ENCODE peak calls at places on chromosomes 12 and 14, in eight cellular contexts. E, Z, F, W, C, Y, O and A are unnamed samples.

GRCh38 chr12:51980051-51980808 is 26.5 kb upstream of the TAMALIN start:
- DNase-seq in E (peak; percentile 74), Z (peak; percentile 78), F (peak; percentile 57), W (peak; percentile 68), C (peak; percentile 84), Y (no peak), O (peak; percentile 69), A (no peak)

GRCh38 chr14:50025776-50026175 is 90.6 kb downstream of the VCPKMT start:
- DNase-seq in E (no peak), Z (no peak), F (no peak), W (peak; percentile 45), C (no peak), Y (no peak), O (peak; percentile 30), A (no peak)

GRCh38 chr14:75279739-75280447 is 1.3 kb downstream of the FOS start:
- DNase-seq in E (peak; percentile 77), Z (peak; percentile 40), F (no peak), W (no peak), C (peak; percentile 63), Y (no peak), O (no peak), A (no peak)

GRCh38 chr14:104580961-104581360 is 1.4 kb downstream of the C14orf180 start:
- DNase-seq in E (no peak), Z (peak; percentile 57), F (no peak), W (no peak), C (peak; percentile 34), Y (no peak), O (no peak), A (no peak)

GRCh38 chr12:102956738-102957338 is 636 bp upstream of the ASCL1 start:
- DNase-seq in E (no peak), Z (no peak), F (no peak), W (no peak), C (no peak), Y (no peak), O (no peak), A (no peak)

GRCh38 chr12:125434131-125434530 is 368.9 kb downstream of the AACS start:
- DNase-seq in E (no peak), Z (no peak), F (no peak), W (no peak), C (no peak), Y (no peak), O (no peak), A (no peak)

GRCh38 chr14:80390911-80391310 is 179.6 kb upstream of the DIO2 start:
- DNase-seq in E (no peak), Z (no peak), F (no peak), W (peak; percentile 79), C (peak; percentile 53), Y (peak; percentile 70), O (no peak), A (no peak)

GRCh38 chr12:31989987-31990386 is 30.8 kb downstream of the RESF1 start:
- DNase-seq in E (no peak), Z (no peak), F (no peak), W (no peak), C (peak; percentile 40), Y (peak; percentile 45), O (no peak), A (no peak)

GRCh38 chr12:111304642-111305071 is 64.2 kb downstream of the PHETA1 start:
- DNase-seq in E (no peak), Z (no peak), F (no peak), W (peak; percentile 69), C (no peak), Y (no peak), O (peak; percentile 29), A (no peak)

GRCh38 chr12:19462441-19462840 is 23.1 kb downstream of the AEBP2 start:
- DNase-seq in E (no peak), Z (no peak), F (no peak), W (no peak), C (peak; percentile 49), Y (no peak), O (no peak), A (no peak)

GRCh38 chr12:96986883-96987523 is 79.9 kb downstream of the NEDD1 start:
- DNase-seq in E (no peak), Z (no peak), F (no peak), W (peak; percentile 51), C (peak; percentile 46), Y (no peak), O (peak; percentile 8), A (no peak)

DNA sequence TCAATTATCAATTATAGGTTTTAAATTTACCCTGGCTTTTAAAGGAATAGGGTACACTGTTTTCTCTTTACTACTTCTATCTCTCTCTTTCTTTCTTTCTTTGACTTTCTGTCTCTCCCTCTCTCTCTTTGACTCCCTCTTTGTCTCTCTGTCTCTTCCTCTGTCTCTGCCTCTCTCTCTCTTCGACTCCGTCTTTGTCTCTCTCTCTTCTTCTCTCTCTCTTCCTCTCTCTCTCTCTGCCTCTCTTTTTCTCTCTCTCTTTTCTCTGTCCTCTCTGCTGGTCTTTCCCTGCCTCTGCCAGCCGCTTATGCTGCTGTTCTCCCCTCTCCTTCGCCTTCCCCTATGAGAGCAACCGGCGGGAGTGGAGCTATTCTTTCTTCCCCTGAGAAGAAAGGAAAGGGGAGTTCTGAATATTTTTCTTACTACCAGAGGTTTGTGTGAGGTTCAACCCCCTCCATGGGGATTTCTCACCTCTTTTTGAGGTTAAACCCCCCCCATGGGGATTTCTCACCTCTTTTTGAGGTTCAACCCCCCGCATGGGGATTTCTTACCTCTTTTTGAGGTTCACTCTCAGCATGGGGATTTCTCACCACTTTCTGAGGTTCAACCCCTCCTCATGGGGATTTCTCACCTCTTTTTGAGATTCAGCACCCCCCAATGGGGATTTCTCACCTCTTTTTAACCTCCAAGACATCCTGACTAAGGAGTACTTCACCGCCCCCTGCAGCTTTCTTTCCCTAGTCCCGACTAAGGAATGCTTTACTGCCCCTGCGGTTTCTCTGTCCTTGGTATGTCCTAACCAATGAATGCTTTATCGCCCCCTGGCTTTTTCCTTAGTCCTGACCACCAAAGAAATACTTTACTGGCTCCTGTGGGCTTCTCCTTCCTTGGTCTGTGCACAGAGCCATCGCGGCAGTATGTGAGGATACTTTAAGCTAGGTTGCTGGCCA is 27.4 kb upstream of the DDHD1 start:
- DNase-seq in E (no peak), Z (no peak), F (no peak), W (peak; percentile 45), C (peak; percentile 59), Y (no peak), O (no peak), A (no peak)
- TF ChIP-seq CTCF in E (peak; percentile 23), Z (no peak), F (peak; percentile 25), W (no peak), C (peak; percentile 38), Y (peak; percentile 3), O (no peak), A (peak; percentile 22)

GRCh38 chr12:131384544-131384855 is 326.4 kb upstream of the SFSWAP start:
- DNase-seq in E (no peak), Z (no peak), F (no peak), W (no peak), C (no peak), Y (no peak), O (no peak), A (no peak)
- H3K4me3 ChIP-seq in E (no peak overlapping the region), Z (no peak overlapping the region), F (no peak overlapping the region), W (no peak overlapping the region), C (no peak overlapping the region), Y (no peak overlapping the region), O (no peak overlapping the region), A (no peak overlapping the region)

GRCh38 chr12:21607701-21608100 is 3.1 kb upstream of the GYS2 start:
- DNase-seq in E (no peak), Z (no peak), F (no peak), W (peak; percentile 61), C (peak; percentile 59), Y (peak; percentile 10), O (no peak), A (peak; percentile 2)
- TF ChIP-seq CTCF in E (peak; percentile 55), Z (peak; percentile 59), F (peak; percentile 24), W (peak; percentile 75), C (peak; percentile 24), Y (peak; percentile 40), O (peak; percentile 62), A (peak; percentile 26)

DNA sequence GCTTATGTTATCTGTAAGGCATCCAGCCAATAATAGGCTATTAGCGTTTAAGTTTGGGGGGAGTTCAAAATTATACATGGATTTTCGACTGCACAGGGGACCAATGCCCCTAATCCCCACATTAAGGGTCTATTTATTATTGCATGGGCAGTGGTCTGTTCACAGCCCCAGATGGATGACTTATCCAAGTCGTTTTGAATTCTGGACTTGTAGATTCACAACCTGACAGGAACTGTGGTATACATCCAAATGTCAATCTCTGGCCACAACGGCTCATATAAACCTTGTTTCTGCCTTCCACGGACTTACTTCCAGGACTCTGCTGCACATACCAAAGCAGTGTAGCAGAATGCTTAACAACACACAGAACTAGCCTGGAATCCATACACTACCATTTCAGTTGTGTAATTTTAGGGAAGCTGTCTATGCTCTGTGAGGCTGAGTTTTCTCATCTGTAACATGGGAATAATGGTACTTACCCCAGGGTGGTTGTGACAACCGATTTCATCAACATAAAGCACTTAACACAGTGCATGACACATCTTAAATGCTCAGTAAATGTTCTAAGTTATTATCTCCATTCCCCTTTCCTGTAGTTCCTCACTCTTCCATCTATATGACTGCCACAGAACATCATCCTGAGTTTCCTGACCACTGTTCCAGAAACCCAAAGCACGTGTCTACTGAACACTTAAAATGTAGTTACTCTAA is 3.7 kb downstream of the DDX24 start:
- DNase-seq in E (no peak), Z (no peak), F (no peak), W (no peak), C (no peak), Y (no peak), O (no peak), A (no peak)
- H3K4me3 ChIP-seq in E (no peak overlapping the region), Z (no peak overlapping the region), F (no peak overlapping the region), W (no peak overlapping the region), C (peak overlapping the region; percentile 5), Y (no peak overlapping the region), O (no peak overlapping the region), A (no peak overlapping the region)

DNA sequence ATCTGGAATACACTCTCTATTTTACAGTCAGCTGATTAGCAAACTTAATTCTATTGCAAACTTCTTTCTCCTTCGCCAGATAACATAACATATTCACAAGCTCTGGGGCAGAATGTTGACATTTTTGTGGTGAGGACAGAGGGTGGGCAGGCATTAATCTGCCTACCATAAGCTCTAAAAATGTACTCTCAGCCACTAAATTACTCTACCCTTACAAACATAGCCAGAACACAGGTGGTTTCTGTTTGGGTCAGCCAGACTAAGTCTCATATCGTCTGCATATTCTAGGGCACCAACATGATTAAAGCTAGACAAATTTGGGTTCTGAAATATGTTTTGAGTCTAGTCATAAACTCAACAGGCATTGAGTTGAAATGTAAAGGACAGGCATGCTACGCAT is 90.1 kb downstream of the SLC6A15 start:
- DNase-seq in E (no peak), Z (no peak), F (no peak), W (no peak), C (no peak), Y (no peak), O (no peak), A (peak; percentile 42)
- TF ChIP-seq CTCF in E (no peak), Z (no peak), F (no peak), W (no peak), C (no peak), Y (no peak), O (no peak), A (no peak)

DNA sequence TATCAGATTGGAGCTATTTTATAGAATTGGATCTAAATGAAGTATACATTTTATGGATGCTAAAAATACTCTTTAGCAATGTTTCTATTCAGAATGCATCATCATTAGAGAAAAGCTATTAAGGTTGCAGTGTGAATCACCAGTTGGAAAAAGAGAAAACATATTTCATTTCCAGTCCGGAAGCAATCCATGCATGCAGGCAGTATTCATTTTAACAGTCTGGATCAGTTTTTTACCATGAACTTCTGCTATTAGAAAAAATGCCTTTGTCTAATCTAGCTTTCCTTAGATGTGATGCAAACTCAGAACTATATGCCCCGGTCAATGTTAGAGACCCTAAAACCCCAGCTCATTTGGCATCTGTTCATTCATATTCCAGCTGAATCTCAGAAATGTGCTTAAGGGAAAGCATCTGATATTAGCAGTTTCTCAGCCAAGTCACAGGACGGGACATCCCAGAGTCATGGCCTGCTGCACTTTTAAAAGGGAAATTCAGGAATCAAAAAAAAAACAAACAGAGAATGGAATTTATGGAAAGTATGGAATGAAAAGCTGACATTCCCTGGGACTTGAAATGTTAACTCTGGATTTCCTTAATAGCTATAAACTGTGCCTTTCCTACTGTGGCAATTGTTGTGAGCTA is 8.5 kb downstream of the IRAK3 start:
- DNase-seq in E (no peak), Z (no peak), F (no peak), W (no peak), C (peak; percentile 37), Y (no peak), O (no peak), A (no peak)
- H3K4me3 ChIP-seq in E (no peak overlapping the region), Z (no peak overlapping the region), F (no peak overlapping the region), W (no peak overlapping the region), C (no peak overlapping the region), Y (no peak overlapping the region), O (no peak overlapping the region), A (no peak overlapping the region)